ENCODE peak calls at places on chromosomes 1 and 21, in ten cellular contexts. One of them, this sample, is unnamed. For H3K27me3 and H3K4me1, the result is how much of the 10 kb centered on the place peaks cover.

GRCh38 chr1:180213401-180214177 is 16.5 kb upstream of the LHX4 start:
- DNase-seq in fibroblast of lung: peak
- DNase-seq in tibial nerve: no peak
- DNase-seq in HepG2: no peak
- DNase-seq in CD8-positive, alpha-beta T cell: peak
- DNase-seq in lower lobe of right lung: no peak
- DNase-seq in body of pancreas: no peak
- DNase-seq in transverse colon: peak
- DNase-seq in effector memory CD4-positive, alpha-beta T cell: peak
- DNase-seq in upper lobe of left lung: no peak
- DNase-seq in this sample: no peak

GRCh38 chr21:44800103-44800502 is 1.5 kb downstream of the UBE2G2 start:
- DNase-seq in fibroblast of lung: peak
- DNase-seq in tibial nerve: no peak
- DNase-seq in HepG2: peak
- DNase-seq in CD8-positive, alpha-beta T cell: no peak
- DNase-seq in lower lobe of right lung: no peak
- DNase-seq in body of pancreas: no peak
- DNase-seq in transverse colon: no peak
- DNase-seq in effector memory CD4-positive, alpha-beta T cell: no peak
- DNase-seq in upper lobe of left lung: no peak
- DNase-seq in this sample: peak

GRCh38 chr21:43277481-43278351 is 108.9 kb downstream of the CRYAA start:
- DNase-seq in fibroblast of lung: no peak
- DNase-seq in tibial nerve: no peak
- DNase-seq in HepG2: no peak
- DNase-seq in CD8-positive, alpha-beta T cell: no peak
- DNase-seq in lower lobe of right lung: peak
- DNase-seq in body of pancreas: no peak
- DNase-seq in transverse colon: no peak
- DNase-seq in effector memory CD4-positive, alpha-beta T cell: no peak
- DNase-seq in upper lobe of left lung: peak
- DNase-seq in this sample: no peak

GRCh38 chr21:38351176-38351959 is 94.6 kb downstream of the KCNJ15 start:
- DNase-seq in fibroblast of lung: no peak
- DNase-seq in tibial nerve: no peak
- DNase-seq in HepG2: no peak
- DNase-seq in CD8-positive, alpha-beta T cell: no peak
- DNase-seq in lower lobe of right lung: no peak
- DNase-seq in body of pancreas: no peak
- DNase-seq in transverse colon: no peak
- DNase-seq in effector memory CD4-positive, alpha-beta T cell: no peak
- DNase-seq in upper lobe of left lung: peak
- DNase-seq in this sample: no peak

GRCh38 chr1:167447521-167448136 is 70.7 kb downstream of the CD247 start:
- DNase-seq in fibroblast of lung: no peak
- DNase-seq in tibial nerve: no peak
- DNase-seq in HepG2: no peak
- DNase-seq in CD8-positive, alpha-beta T cell: no peak
- DNase-seq in lower lobe of right lung: peak
- DNase-seq in body of pancreas: peak
- DNase-seq in transverse colon: peak
- DNase-seq in effector memory CD4-positive, alpha-beta T cell: peak
- DNase-seq in upper lobe of left lung: no peak
- DNase-seq in this sample: peak

GRCh38 chr1:33081554-33082305 is 777 bp downstream of the AZIN2 start:
- DNase-seq in fibroblast of lung: no peak
- DNase-seq in tibial nerve: no peak
- DNase-seq in HepG2: no peak
- DNase-seq in CD8-positive, alpha-beta T cell: no peak
- DNase-seq in lower lobe of right lung: no peak
- DNase-seq in body of pancreas: no peak
- DNase-seq in transverse colon: peak
- DNase-seq in effector memory CD4-positive, alpha-beta T cell: peak
- DNase-seq in upper lobe of left lung: peak
- DNase-seq in this sample: peak

GRCh38 chr1:153677718-153678518 is 570 bp upstream of the NPR1 start:
- DNase-seq in fibroblast of lung: peak
- DNase-seq in tibial nerve: peak
- DNase-seq in HepG2: no peak
- DNase-seq in CD8-positive, alpha-beta T cell: peak
- DNase-seq in lower lobe of right lung: peak
- DNase-seq in body of pancreas: peak
- DNase-seq in transverse colon: peak
- DNase-seq in effector memory CD4-positive, alpha-beta T cell: no peak
- DNase-seq in upper lobe of left lung: no peak
- DNase-seq in this sample: peak

GRCh38 chr1:234208351-234208750 is 164.9 kb upstream of the COA6 start:
- DNase-seq in fibroblast of lung: no peak
- DNase-seq in tibial nerve: no peak
- DNase-seq in HepG2: no peak
- DNase-seq in CD8-positive, alpha-beta T cell: no peak
- DNase-seq in lower lobe of right lung: no peak
- DNase-seq in body of pancreas: no peak
- DNase-seq in transverse colon: no peak
- DNase-seq in effector memory CD4-positive, alpha-beta T cell: no peak
- DNase-seq in upper lobe of left lung: no peak
- DNase-seq in this sample: no peak

GRCh38 chr1:111576547-111576946 is 43.0 kb upstream of the RAP1A start:
- DNase-seq in fibroblast of lung: no peak
- DNase-seq in tibial nerve: no peak
- DNase-seq in HepG2: peak
- DNase-seq in CD8-positive, alpha-beta T cell: no peak
- DNase-seq in lower lobe of right lung: peak
- DNase-seq in body of pancreas: peak
- DNase-seq in transverse colon: peak
- DNase-seq in effector memory CD4-positive, alpha-beta T cell: no peak
- DNase-seq in upper lobe of left lung: no peak
- DNase-seq in this sample: peak

GRCh38 chr1:181113061-181113695 is 24.7 kb downstream of the IER5 start:
- DNase-seq in fibroblast of lung: peak
- DNase-seq in tibial nerve: no peak
- DNase-seq in HepG2: peak
- DNase-seq in CD8-positive, alpha-beta T cell: no peak
- DNase-seq in lower lobe of right lung: no peak
- DNase-seq in body of pancreas: no peak
- DNase-seq in transverse colon: no peak
- DNase-seq in effector memory CD4-positive, alpha-beta T cell: no peak
- DNase-seq in upper lobe of left lung: peak
- DNase-seq in this sample: no peak

GRCh38 chr1:228753933-228754332 is 18.7 kb downstream of the RHOU start:
- DNase-seq in fibroblast of lung: no peak
- DNase-seq in tibial nerve: no peak
- DNase-seq in HepG2: no peak
- DNase-seq in CD8-positive, alpha-beta T cell: no peak
- DNase-seq in lower lobe of right lung: no peak
- DNase-seq in body of pancreas: no peak
- DNase-seq in transverse colon: no peak
- DNase-seq in effector memory CD4-positive, alpha-beta T cell: no peak
- DNase-seq in upper lobe of left lung: no peak
- DNase-seq in this sample: no peak

GRCh38 chr1:99685516-99686180 is 39.7 kb downstream of the PALMD start:
- DNase-seq in fibroblast of lung: peak
- DNase-seq in tibial nerve: peak
- DNase-seq in HepG2: peak
- DNase-seq in CD8-positive, alpha-beta T cell: no peak
- DNase-seq in lower lobe of right lung: peak
- DNase-seq in body of pancreas: peak
- DNase-seq in transverse colon: peak
- DNase-seq in effector memory CD4-positive, alpha-beta T cell: no peak
- DNase-seq in upper lobe of left lung: no peak
- DNase-seq in this sample: peak

GRCh38 chr1:80509965-80510522 is 1290.7 kb upstream of the ADGRL2 start:
- DNase-seq in fibroblast of lung: no peak
- DNase-seq in tibial nerve: no peak
- DNase-seq in HepG2: no peak
- DNase-seq in CD8-positive, alpha-beta T cell: no peak
- DNase-seq in lower lobe of right lung: no peak
- DNase-seq in body of pancreas: no peak
- DNase-seq in transverse colon: no peak
- DNase-seq in effector memory CD4-positive, alpha-beta T cell: no peak
- DNase-seq in upper lobe of left lung: no peak
- DNase-seq in this sample: no peak

GRCh38 chr1:27116697-27117096 is 38.2 kb downstream of the SLC9A1 start:
- DNase-seq in fibroblast of lung: peak
- DNase-seq in tibial nerve: no peak
- DNase-seq in HepG2: no peak
- DNase-seq in CD8-positive, alpha-beta T cell: no peak
- DNase-seq in lower lobe of right lung: no peak
- DNase-seq in body of pancreas: no peak
- DNase-seq in transverse colon: no peak
- DNase-seq in effector memory CD4-positive, alpha-beta T cell: no peak
- DNase-seq in upper lobe of left lung: no peak
- DNase-seq in this sample: no peak

GRCh38 chr1:212557739-212558664 is 50.6 kb upstream of the ATF3 start:
- DNase-seq in fibroblast of lung: peak
- DNase-seq in tibial nerve: peak
- DNase-seq in HepG2: no peak
- DNase-seq in CD8-positive, alpha-beta T cell: no peak
- DNase-seq in lower lobe of right lung: peak
- DNase-seq in body of pancreas: peak
- DNase-seq in transverse colon: peak
- DNase-seq in effector memory CD4-positive, alpha-beta T cell: no peak
- DNase-seq in upper lobe of left lung: peak
- DNase-seq in this sample: peak

GRCh38 chr1:207833956-207834660 is 76.8 kb downstream of the CD34 start:
- DNase-seq in fibroblast of lung: no peak
- DNase-seq in tibial nerve: no peak
- DNase-seq in HepG2: no peak
- DNase-seq in CD8-positive, alpha-beta T cell: no peak
- DNase-seq in lower lobe of right lung: no peak
- DNase-seq in body of pancreas: no peak
- DNase-seq in transverse colon: no peak
- DNase-seq in effector memory CD4-positive, alpha-beta T cell: no peak
- DNase-seq in upper lobe of left lung: no peak
- DNase-seq in this sample: no peak

GRCh38 chr1:165342588-165342987 is 13.9 kb downstream of the LMX1A start:
- DNase-seq in fibroblast of lung: no peak
- DNase-seq in tibial nerve: no peak
- DNase-seq in HepG2: no peak
- DNase-seq in CD8-positive, alpha-beta T cell: no peak
- DNase-seq in lower lobe of right lung: no peak
- DNase-seq in body of pancreas: no peak
- DNase-seq in transverse colon: no peak
- DNase-seq in effector memory CD4-positive, alpha-beta T cell: no peak
- DNase-seq in upper lobe of left lung: no peak
- DNase-seq in this sample: no peak
- H3K27me3 ChIP-seq in fibroblast of lung: under half
- H3K27me3 ChIP-seq in tibial nerve: under half
- H3K27me3 ChIP-seq in HepG2: under half
- H3K27me3 ChIP-seq in CD8-positive, alpha-beta T cell: under half
- H3K27me3 ChIP-seq in lower lobe of right lung: under half
- H3K27me3 ChIP-seq in body of pancreas: under half
- H3K27me3 ChIP-seq in transverse colon: half or more
- H3K27me3 ChIP-seq in effector memory CD4-positive, alpha-beta T cell: under half
- H3K27me3 ChIP-seq in upper lobe of left lung: under half
- H3K27me3 ChIP-seq in this sample: under half

DNA sequence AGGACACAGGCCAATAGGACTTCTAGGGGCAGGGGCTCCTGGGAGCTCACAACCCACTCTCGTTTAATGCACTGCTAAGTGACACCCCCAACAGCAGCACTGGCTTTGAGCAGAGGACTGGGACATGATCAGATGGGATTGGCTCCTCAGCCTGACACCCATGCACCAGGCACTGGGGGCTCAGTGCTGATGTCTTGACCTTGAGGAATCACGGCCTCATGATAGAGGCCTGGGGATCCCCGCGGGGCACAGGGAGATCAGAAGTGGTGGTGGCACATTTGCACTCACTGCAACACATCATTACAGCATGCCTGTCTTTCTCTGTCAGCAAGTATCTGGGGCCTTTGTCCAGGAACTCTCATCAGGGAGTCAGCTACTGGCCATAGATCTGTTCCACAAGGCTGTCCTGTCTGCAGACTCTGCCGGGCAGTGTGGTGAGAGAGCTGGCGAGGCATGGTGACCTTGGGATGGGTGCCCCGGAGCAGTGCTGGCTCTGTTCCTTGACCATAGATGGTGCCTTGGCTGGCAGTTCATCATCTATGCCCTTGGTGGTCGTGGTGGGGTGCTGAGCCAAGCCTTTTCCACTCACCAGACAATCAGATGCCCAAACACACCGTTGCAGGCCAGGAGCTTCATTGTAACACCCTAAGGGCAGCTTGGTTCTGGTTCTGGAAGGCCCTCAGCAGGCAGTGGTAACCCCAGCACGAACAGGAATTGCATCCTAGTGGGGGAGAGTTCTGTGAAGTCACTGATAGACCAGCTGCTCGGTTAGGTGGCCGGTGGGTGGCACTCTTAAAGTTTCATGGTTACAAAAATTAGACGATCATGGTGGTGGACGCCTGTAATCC is 22.2 kb upstream of the PARP1 start:
- DNase-seq in fibroblast of lung: no peak
- DNase-seq in tibial nerve: no peak
- DNase-seq in HepG2: no peak
- DNase-seq in CD8-positive, alpha-beta T cell: no peak
- DNase-seq in lower lobe of right lung: no peak
- DNase-seq in body of pancreas: no peak
- DNase-seq in transverse colon: no peak
- DNase-seq in effector memory CD4-positive, alpha-beta T cell: no peak
- DNase-seq in upper lobe of left lung: peak
- DNase-seq in this sample: no peak
- H3K4me1 ChIP-seq in fibroblast of lung: under half
- H3K4me1 ChIP-seq in tibial nerve: under half
- H3K4me1 ChIP-seq in HepG2: under half
- H3K4me1 ChIP-seq in CD8-positive, alpha-beta T cell: under half
- H3K4me1 ChIP-seq in lower lobe of right lung: under half
- H3K4me1 ChIP-seq in body of pancreas: under half
- H3K4me1 ChIP-seq in transverse colon: under half
- H3K4me1 ChIP-seq in effector memory CD4-positive, alpha-beta T cell: under half
- H3K4me1 ChIP-seq in upper lobe of left lung: under half
- H3K4me1 ChIP-seq in this sample: under half

GRCh38 chr1:93448983-93449805 is 1.3 kb downstream of the FNBP1L start:
- DNase-seq in fibroblast of lung: peak
- DNase-seq in tibial nerve: no peak
- DNase-seq in HepG2: peak
- DNase-seq in CD8-positive, alpha-beta T cell: no peak
- DNase-seq in lower lobe of right lung: no peak
- DNase-seq in body of pancreas: peak
- DNase-seq in transverse colon: peak
- DNase-seq in effector memory CD4-positive, alpha-beta T cell: no peak
- DNase-seq in upper lobe of left lung: peak
- DNase-seq in this sample: peak
- H3K27ac ChIP-seq in fibroblast of lung: no peak
- H3K27ac ChIP-seq in tibial nerve: peak
- H3K27ac ChIP-seq in HepG2: peak
- H3K27ac ChIP-seq in CD8-positive, alpha-beta T cell: no peak
- H3K27ac ChIP-seq in lower lobe of right lung: peak
- H3K27ac ChIP-seq in body of pancreas: peak
- H3K27ac ChIP-seq in transverse colon: peak
- H3K27ac ChIP-seq in effector memory CD4-positive, alpha-beta T cell: no peak
- H3K27ac ChIP-seq in upper lobe of left lung: peak
- H3K27ac ChIP-seq in this sample: peak

DNA sequence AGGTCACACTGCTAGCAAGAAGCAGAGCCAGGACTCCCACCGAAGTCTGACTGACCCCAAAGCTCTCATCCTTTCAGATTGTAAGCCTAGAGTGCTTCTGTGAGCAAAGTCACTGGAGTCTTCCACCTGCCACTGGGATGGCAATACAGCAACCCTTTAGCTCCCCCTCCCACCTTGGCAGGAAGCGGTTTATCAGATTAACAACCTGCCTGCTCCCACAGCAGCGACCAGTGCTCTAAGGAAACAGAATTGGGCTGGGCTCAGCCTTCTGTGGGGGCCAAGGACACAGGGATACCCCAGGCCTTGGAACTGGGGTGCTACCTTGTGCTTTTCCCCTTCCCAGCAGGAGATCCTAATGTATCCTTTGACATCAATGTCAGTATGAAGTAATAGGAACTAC is 76.0 kb downstream of the GFI1 start:
- DNase-seq in fibroblast of lung: no peak
- DNase-seq in tibial nerve: no peak
- DNase-seq in HepG2: no peak
- DNase-seq in CD8-positive, alpha-beta T cell: peak
- DNase-seq in lower lobe of right lung: no peak
- DNase-seq in body of pancreas: no peak
- DNase-seq in transverse colon: peak
- DNase-seq in effector memory CD4-positive, alpha-beta T cell: peak
- DNase-seq in upper lobe of left lung: no peak
- DNase-seq in this sample: peak
- H3K27me3 ChIP-seq in fibroblast of lung: under half
- H3K27me3 ChIP-seq in tibial nerve: under half
- H3K27me3 ChIP-seq in HepG2: under half
- H3K27me3 ChIP-seq in CD8-positive, alpha-beta T cell: under half
- H3K27me3 ChIP-seq in lower lobe of right lung: under half
- H3K27me3 ChIP-seq in body of pancreas: under half
- H3K27me3 ChIP-seq in transverse colon: under half
- H3K27me3 ChIP-seq in effector memory CD4-positive, alpha-beta T cell: under half
- H3K27me3 ChIP-seq in upper lobe of left lung: under half
- H3K27me3 ChIP-seq in this sample: under half

This sample was measured in colonic mucosa.